ENCODE peak calls at places on chromosomes 6 and 20, in nine cellular contexts. H is lower lobe of right lung, O is BE2C, Y is brain microvascular endothelial cell, Q is cardiac fibroblast, X is IMR-90, W is fibroblast of lung, K is ovary, Z is AG04450. L is an unnamed sample.

GRCh38 chr6:55664581-55665223 is 85.7 kb upstream of the HMGCLL1 start:
- DNase-seq in Q (peak), W (no peak), Y (no peak), O (no peak), K (no peak), H (no peak), Z (no peak), X (peak), L (peak)

GRCh38 chr20:1005452-1006027 is 3.4 kb upstream of the RSPO4 start:
- DNase-seq in X (peak), Z (no peak), Y (peak), O (no peak), W (peak), Q (peak), H (no peak), K (no peak), L (peak)

GRCh38 chr6:113630365-113630737 is 226.8 kb upstream of the MARCKS start:
- DNase-seq in W (peak), Y (peak), Q (peak), X (peak), Z (no peak), H (no peak), O (no peak), K (no peak), L (peak)

GRCh38 chr6:113971786-113972185 is 838 bp upstream of the HDAC2 start:
- DNase-seq in K (no peak), H (no peak), Q (peak), W (peak), Z (no peak), O (no peak), X (no peak), Y (no peak), L (peak)

GRCh38 chr20:62651285-62652021 is 9.2 kb downstream of the SLCO4A1 start:
- DNase-seq in K (peak), Q (no peak), W (peak), H (peak), O (peak), Z (no peak), Y (peak), X (peak), L (peak)

GRCh38 chr6:10933126-10933525 is 46.3 kb downstream of the SYCP2L start:
- DNase-seq in Z (no peak), O (no peak), X (no peak), K (no peak), H (no peak), Y (no peak), W (no peak), Q (no peak), L (no peak)

GRCh38 chr6:156538875-156539660 is 238.1 kb upstream of the ARID1B start:
- DNase-seq in W (no peak), Q (no peak), Z (no peak), O (no peak), X (no peak), H (no peak), K (no peak), Y (no peak), L (no peak)

GRCh38 chr6:5394280-5394679 is 133.0 kb downstream of the FARS2 start:
- DNase-seq in Y (no peak), X (no peak), O (no peak), Q (peak), H (no peak), Z (no peak), W (no peak), K (no peak), L (no peak)

GRCh38 chr6:2714359-2714895 is 36.3 kb downstream of the MYLK4 start:
- DNase-seq in Q (peak), Z (peak), K (peak), W (peak), O (no peak), H (no peak), X (peak), Y (peak), L (peak)

GRCh38 chr20:25584905-25585704 is at the start of gene NINL:
- DNase-seq in O (peak), K (peak), Z (no peak), H (peak), Y (no peak), X (peak), W (peak), Q (peak), L (peak)

GRCh38 chr6:79377047-79377446 is 142.6 kb upstream of the HMGN3 start:
- DNase-seq in Z (no peak), W (peak), H (no peak), Q (peak), X (no peak), K (no peak), Y (no peak), O (no peak), L (peak)

GRCh38 chr6:134457941-134458340 is 140.0 kb upstream of the SGK1 start:
- DNase-seq in H (no peak), X (no peak), K (no peak), W (no peak), Z (no peak), Y (no peak), Q (no peak), O (no peak), L (no peak)

GRCh38 chr20:57787969-57788781 is 78.4 kb upstream of the PMEPA1 start:
- DNase-seq in Q (no peak), X (no peak), W (no peak), H (no peak), K (no peak), Z (no peak), O (no peak), Y (no peak), L (no peak)

GRCh38 chr6:125099211-125100017 is 54.2 kb upstream of the TPD52L1 start:
- DNase-seq in O (peak), X (peak), Q (peak), Y (peak), H (peak), W (peak), Z (no peak), K (peak), L (peak)

GRCh38 chr6:142915129-142915697 is 29.8 kb downstream of the HIVEP2 start:
- DNase-seq in K (no peak), X (no peak), O (no peak), H (no peak), Y (no peak), Q (no peak), Z (no peak), W (no peak), L (no peak)

GRCh38 chr6:144158133-144158532 is 7.8 kb downstream of the STX11 start:
- DNase-seq in K (peak), O (no peak), W (peak), X (peak), Y (peak), Z (peak), H (no peak), Q (peak), L (peak)

GRCh38 chr6:29792123-29793035 is 35.2 kb upstream of the HLA-G start:
- DNase-seq in X (no peak), Z (no peak), W (no peak), Q (peak), K (peak), H (peak), O (no peak), Y (no peak), L (peak)

DNA sequence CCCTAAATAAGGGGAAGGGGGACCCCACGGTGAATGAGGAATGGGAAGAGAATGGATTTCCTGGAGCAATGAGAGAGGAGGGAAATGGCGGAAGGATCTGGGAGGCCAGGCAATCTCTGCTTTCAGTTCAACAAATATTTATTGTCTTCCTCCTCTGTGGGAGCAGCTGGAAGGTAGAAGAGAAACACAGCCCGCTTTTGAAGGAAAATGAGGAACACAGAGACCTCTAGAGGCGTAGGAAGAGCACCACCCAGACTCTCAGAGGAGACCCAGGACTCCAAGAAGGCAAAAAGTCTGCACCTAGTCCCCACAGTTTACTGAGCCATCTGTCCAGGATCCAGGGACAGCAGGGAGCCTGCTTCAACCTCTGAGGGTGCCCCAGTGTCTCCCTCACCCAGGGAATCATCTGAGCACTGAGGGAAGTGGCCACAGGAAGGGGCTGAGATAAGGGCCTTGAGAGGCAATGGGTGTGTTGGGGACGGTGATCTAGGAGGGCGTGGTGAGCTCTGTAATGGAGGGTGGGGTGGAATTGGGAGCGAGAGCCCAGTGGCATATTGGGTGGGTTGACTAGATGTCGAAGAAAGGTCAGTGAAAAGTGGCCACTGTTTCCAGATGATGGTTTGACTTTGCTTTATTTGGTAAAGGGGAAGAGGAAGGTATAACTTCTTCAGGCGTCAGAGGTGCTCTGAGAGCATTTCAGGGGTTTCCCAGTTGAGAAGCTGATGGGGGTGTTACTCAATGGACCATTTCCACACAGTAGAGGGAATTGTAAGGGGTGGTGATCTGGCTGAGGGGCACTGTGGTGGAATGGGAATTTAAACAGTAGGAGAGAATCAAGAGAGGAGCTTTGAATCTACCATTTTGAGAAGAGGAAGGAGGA is 610 bp downstream of the PSORS1C1 start:
- DNase-seq in W (peak), O (no peak), X (peak), Z (no peak), Q (peak), Y (peak), H (no peak), K (no peak), L (peak)
- TF ChIP-seq CTCF in W (peak), O (no peak), X (peak), Z (peak), Q (peak), Y (peak), H (peak), K (no peak), L (peak)

DNA sequence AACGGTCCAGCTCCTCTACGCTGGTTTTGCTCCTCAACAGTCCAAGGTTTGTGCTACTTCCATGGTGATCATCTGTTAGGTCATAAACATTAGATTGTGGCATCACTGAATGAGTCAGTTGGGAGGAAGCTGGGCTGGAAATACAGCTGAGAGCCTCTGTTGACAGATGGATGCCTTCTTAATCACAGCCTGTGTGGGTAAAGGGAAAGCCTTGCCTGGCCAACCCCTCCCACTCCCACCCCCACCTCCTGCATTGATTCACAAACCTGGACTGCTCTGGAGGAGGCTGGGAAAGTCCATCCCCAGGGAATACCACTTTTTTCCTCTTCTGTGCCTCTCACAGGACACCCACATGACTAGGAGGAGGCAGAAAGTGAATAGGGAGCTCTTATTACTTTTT is 180.6 kb upstream of the CCN2 start:
- DNase-seq in Z (peak), X (peak), Q (peak), Y (peak), O (no peak), W (peak), K (no peak), H (no peak), L (peak)
- H3K4me3 ChIP-seq in Z (no peak), X (no peak), Q (no peak), Y (no peak), O (no peak), W (no peak), K (no peak), H (no peak), L (no peak)

DNA sequence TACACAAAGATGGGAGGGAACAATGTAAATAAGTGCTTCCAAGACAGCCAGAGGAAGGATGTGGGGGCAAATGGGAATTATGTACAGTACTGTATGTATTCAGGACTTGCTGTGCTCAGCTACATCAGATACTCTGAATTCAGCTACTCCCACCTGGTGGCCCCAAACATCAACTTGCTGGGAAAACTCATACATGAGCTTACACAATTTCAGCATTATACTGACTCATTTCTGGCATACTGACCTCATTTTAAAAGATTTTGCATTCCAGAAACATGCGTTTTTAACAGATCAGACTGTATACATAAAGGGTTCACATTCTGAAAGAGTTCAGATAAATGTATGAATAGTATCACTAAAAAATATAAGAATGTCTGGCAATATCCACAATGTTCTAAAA is 59.7 kb downstream of the GPX5 start:
- DNase-seq in X (peak), Q (peak), W (peak), Z (no peak), H (no peak), O (no peak), K (no peak), Y (peak), L (no peak)
- TF ChIP-seq CTCF in X (peak), Q (peak), W (peak), Z (peak), H (no peak), O (no peak), K (no peak), Y (peak), L (no peak)

GRCh38 chr6:149335924-149336323 is 18.4 kb downstream of the TAB2 start:
- DNase-seq in W (peak), Z (no peak), O (no peak), H (no peak), Q (peak), K (no peak), Y (peak), X (peak), L (peak)
- H3K4me3 ChIP-seq in W (no peak), Z (no peak), O (no peak), H (no peak), Q (no peak), K (no peak), Y (no peak), X (no peak), L (no peak)

GRCh38 chr6:71309666-71310065 is 21.1 kb downstream of the OGFRL1 start:
- DNase-seq in Q (no peak), H (no peak), W (no peak), Z (no peak), Y (no peak), X (no peak), O (no peak), K (no peak), L (no peak)
- TF ChIP-seq CTCF in Q (no peak), H (no peak), W (no peak), Z (no peak), Y (no peak), X (no peak), O (no peak), K (no peak), L (no peak)

GRCh38 chr6:40164345-40164755 is 230.1 kb upstream of the MOCS1 start:
- DNase-seq in Z (no peak), O (peak), X (no peak), Y (no peak), Q (no peak), K (no peak), W (no peak), H (no peak), L (no peak)
- H3K4me3 ChIP-seq in Z (no peak), O (peak), X (no peak), Y (no peak), Q (no peak), K (no peak), W (no peak), H (no peak), L (no peak)

DNA sequence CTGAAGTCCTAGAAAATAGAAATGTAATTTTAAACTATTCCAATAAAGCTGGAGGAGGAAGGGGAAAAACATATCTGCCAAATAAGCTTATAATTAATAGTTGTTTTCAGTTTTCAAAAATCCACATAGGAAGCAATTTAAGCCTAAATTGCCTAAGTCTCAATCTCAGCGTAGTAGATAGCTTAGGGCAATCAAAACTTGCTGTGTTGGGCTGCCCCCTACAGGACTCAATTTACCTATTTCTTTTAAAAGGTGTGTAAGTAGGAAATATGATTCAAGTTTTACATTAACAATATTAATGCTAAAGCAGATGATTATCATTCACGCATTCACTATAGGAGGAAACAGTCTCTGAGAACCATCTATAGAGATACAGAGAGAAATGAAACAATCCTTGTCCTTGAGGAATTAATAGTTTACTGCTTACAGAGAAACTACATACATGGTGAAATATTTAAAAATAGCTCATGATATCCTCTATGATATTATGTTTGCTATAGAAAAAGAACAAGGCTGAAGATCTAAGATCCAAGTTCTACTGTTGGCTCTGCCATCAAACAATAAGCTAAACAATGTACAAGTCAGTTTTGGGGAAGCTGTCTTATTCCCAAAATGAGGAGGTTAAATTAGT is 102.1 kb downstream of the ATG5 start:
- DNase-seq in X (peak), O (peak), W (peak), Y (peak), Z (peak), K (no peak), Q (peak), H (no peak), L (peak)
- TF ChIP-seq CTCF in X (peak), O (peak), W (peak), Y (peak), Z (peak), K (peak), Q (peak), H (peak), L (peak)

GRCh38 chr6:13667655-13668054 is 44.0 kb downstream of the RANBP9 start:
- DNase-seq in H (no peak), W (no peak), Z (no peak), Y (no peak), O (no peak), Q (peak), X (no peak), K (no peak), L (no peak)
- H3K4me3 ChIP-seq in H (no peak), W (no peak), Z (no peak), Y (no peak), O (no peak), Q (no peak), X (no peak), K (no peak), L (no peak)

L was measured in foreskin fibroblast.